ENCODE peak calls at places on chromosomes 1 and 21, in four cellular contexts. O is adrenal gland, P is ovary, R is IMR-90. N is an unnamed sample.

GRCh38 chr21:28788030-28788429 is 204.6 kb downstream of the LTN1 start:
- DNase-seq in P (no peak), O (no peak), R (no peak), N (no peak)

GRCh38 chr1:192969091-192969490 is 90.1 kb downstream of the UCHL5 start:
- DNase-seq in R (peak; percentile 10), P (no peak), O (no peak), N (no peak)

GRCh38 chr1:202058001-202058908 is 47.9 kb downstream of the ELF3 start:
- DNase-seq in P (no peak), O (no peak), R (peak; percentile 35), N (no peak)

GRCh38 chr1:84782311-84782771 is 92.1 kb upstream of the SSX2IP start:
- DNase-seq in R (peak; percentile 17), O (peak; percentile 80), P (peak; percentile 23), N (peak; percentile 89)

GRCh38 chr1:202122639-202123335 is at the start of gene GPR37L1:
- DNase-seq in O (peak; percentile 89), P (peak; percentile 60), R (peak; percentile 50), N (no peak)

GRCh38 chr1:211606914-211607751 is 28.2 kb upstream of the SLC30A1 start:
- DNase-seq in O (peak; percentile 68), P (no peak), R (no peak), N (peak; percentile 85)

GRCh38 chr1:106746448-106747085 is 309.9 kb upstream of the PRMT6 start:
- DNase-seq in R (no peak), O (no peak), P (no peak), N (no peak)

GRCh38 chr1:31937300-31938183 is 626 bp downstream of the PTP4A2 start:
- DNase-seq in R (peak; percentile 65), P (peak; percentile 82), O (peak; percentile 84), N (peak; percentile 97)

GRCh38 chr21:36576441-36576840 is 96.5 kb upstream of the CLDN14 start:
- DNase-seq in P (no peak), R (no peak), O (no peak), N (no peak)

GRCh38 chr1:247421074-247421473 is 5.1 kb downstream of the NLRP3 start:
- DNase-seq in O (no peak), P (no peak), R (no peak), N (no peak)

GRCh38 chr1:46203738-46204405 is 738 bp downstream of the LURAP1 start:
- DNase-seq in R (no peak), O (no peak), P (no peak), N (no peak)

GRCh38 chr21:33939224-33939623 is 23.6 kb upstream of the ATP5PO start:
- DNase-seq in R (peak; percentile 61), O (no peak), P (no peak), N (no peak)

GRCh38 chr1:199590708-199591107 is 436.8 kb upstream of the NR5A2 start:
- DNase-seq in R (no peak), O (no peak), P (no peak), N (no peak)

GRCh38 chr1:63691672-63692425 is 82.0 kb upstream of the ROR1 start:
- DNase-seq in R (peak; percentile 94), O (peak; percentile 79), P (peak; percentile 44), N (no peak)

GRCh38 chr1:150069923-150070322 is 2.3 kb downstream of the VPS45 start:
- DNase-seq in P (no peak), R (no peak), O (peak; percentile 49), N (no peak)

GRCh38 chr1:150066328-150066727 is 1.2 kb upstream of the VPS45 start:
- DNase-seq in P (no peak), O (no peak), R (no peak), N (no peak)

GRCh38 chr1:150065184-150065871 is 2.2 kb upstream of the VPS45 start:
- DNase-seq in R (peak; percentile 70), O (peak; percentile 53), P (no peak), N (no peak)

GRCh38 chr1:150066838-150067183 is 765 bp upstream of the VPS45 start:
- DNase-seq in R (no peak), P (no peak), O (no peak), N (peak; percentile 85)

DNA sequence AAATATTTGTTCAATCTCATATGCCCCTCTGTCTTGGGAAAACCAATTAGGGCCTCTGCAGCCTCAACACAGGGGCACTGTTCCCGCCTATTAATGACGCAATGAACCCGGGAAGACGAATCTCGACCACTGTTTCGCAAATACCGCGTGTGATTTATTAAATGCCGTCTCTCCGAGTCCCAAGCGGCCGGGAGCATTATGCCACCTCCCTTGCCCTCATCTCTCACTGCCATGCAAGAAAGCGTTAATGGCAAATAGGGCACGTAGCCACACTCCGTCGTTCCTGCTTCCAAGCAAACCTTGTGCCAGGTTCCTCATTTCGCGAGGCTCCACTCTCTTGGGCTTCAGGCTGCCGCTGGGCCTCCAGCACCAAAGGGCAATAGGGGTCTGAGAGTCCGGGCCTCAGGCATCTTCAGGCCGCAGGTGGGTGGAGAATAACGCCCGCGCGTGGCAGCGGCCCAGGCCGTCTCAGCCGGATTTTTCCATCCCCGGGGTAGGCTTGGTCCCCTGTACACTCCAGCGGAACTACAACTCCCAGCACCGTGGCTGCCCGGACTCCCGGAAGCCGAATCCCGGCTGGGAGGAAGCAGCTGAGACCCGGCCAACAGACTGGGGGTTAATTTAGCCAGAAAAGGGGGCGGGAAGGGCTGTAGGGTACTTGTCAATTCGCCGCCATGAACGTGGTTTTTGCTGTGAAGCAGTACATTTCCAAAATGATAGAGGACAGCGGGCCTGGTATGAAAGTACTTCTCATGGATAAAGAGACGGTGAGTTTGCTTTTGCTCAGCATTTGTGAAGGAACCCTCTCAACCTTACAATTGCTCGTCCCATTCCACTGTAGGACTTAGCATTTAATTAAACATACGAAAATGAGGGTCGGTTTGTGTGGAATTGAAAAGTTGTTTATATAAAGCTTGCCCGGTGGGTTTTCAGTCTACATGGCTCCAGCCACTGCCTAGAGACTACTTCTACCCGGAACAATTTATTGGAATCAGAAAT is at the start of gene VPS45:
- DNase-seq in R (peak; percentile 88), P (peak; percentile 88), O (peak; percentile 96), N (peak; percentile 95)
- TF ChIP-seq POLR2A in R (peak; percentile 62), P (peak; percentile 20), O (peak; percentile 27), N (peak; percentile 63)

GRCh38 chr1:213491468-213491867 is 440.4 kb downstream of the RPS6KC1 start:
- DNase-seq in P (no peak), R (no peak), O (no peak), N (no peak)

GRCh38 chr1:213484758-213485157 is 433.7 kb downstream of the RPS6KC1 start:
- DNase-seq in O (no peak), R (no peak), P (no peak), N (no peak)

GRCh38 chr1:213481395-213481794 is 430.4 kb downstream of the RPS6KC1 start:
- DNase-seq in R (no peak), P (no peak), O (no peak), N (no peak)

GRCh38 chr1:213484333-213484732 is 433.3 kb downstream of the RPS6KC1 start:
- DNase-seq in O (no peak), P (no peak), R (no peak), N (no peak)

DNA sequence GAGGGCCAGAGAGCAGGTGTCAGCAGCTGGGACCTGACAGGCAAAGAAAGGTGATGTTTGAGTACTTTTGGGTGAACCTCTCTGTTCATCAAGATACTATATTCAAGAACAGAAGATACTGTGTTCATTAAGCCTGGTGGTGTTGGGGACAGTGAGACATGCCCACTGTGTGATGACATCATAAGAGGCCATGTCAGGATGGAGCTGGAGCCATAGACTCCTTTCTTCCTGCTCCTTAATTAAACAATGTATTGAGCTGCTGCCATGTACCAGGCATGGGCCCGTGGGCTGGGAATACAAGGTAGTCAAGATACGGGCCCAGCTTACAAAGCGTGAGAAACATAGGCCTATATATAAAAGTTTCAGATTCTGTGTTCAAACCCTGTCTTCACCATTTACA is 435.4 kb downstream of the RPS6KC1 start:
- DNase-seq in O (no peak), P (no peak), R (no peak), N (no peak)
- H3K4me1 ChIP-seq in O (no peaks in the 10 kb centered on the region), P (no peaks in the 10 kb centered on the region), R (no peaks in the 10 kb centered on the region), N (no peaks in the 10 kb centered on the region)

GRCh38 chr1:47243910-47244309 is 11.9 kb upstream of the TAL1 start:
- DNase-seq in O (no peak), P (no peak), R (no peak), N (no peak)

GRCh38 chr1:47235822-47236221 is 3.8 kb upstream of the TAL1 start:
- DNase-seq in R (no peak), O (no peak), P (no peak), N (no peak)

GRCh38 chr1:47238935-47239640 is 7.1 kb upstream of the TAL1 start:
- DNase-seq in O (no peak), P (no peak), R (no peak), N (no peak)

GRCh38 chr1:47244339-47244862 is 12.4 kb upstream of the TAL1 start:
- DNase-seq in R (no peak), P (no peak), O (no peak), N (no peak)

DNA sequence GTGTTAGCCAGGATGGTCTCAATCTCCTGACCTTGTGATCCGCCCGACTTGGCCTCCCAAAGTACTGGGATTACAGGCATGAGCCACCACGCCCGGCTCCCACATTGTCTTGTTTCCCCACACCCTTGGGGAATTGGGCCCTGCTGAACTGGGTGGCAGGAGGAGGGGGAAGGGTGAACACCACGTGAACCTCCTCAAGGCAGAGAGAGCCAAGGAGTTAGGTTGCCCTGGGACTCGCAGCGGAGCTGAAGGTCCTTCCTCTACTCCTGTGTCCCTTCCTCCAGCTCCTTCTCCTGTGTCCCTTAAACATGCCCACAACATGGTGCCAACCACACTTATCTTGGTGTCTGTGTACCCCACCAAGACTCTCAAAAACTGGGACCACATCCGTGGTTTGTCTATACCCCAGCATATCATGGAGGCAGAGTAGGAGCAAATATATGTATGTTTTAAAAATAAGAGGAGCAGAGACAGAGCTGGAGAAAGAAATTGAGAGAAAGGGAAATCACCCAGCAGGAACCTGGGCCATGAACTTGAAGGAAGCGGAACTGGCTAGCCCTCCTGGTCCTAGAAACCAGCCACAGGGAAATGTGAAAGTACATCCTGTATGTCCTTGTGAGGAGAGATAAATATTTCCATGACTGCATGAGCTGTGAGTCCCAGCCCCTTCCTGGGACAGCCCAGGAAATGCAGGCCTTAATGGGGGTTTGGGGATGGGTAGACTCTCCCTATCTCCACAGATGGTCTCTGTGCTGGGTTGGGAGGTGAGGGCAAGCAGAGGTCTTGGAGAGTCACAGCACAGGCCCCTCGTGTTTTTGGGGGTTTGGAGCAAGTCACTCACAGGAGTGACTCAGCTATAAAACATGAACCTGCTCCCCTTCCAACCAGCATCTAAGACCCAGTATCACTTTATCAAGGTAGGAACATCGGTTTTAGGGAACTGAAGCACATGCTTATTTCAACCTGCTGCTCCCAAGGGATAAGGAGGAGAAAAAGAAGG is 9.4 kb upstream of the TAL1 start:
- DNase-seq in O (peak; percentile 57), P (no peak), R (no peak), N (no peak)
- TF ChIP-seq POLR2A in O (no peak), P (no peak), R (no peak), N (no peak)

GRCh38 chr1:72281144-72281543 is 1.2 kb downstream of the NEGR1 start:
- DNase-seq in P (no peak), R (peak; percentile 4), O (no peak), N (no peak)
- H3K4me1 ChIP-seq in P (peaks cover 5% of the 10 kb centered on the region), R (peaks cover 2% of the 10 kb centered on the region), O (no peaks in the 10 kb centered on the region), N (peaks cover 40% of the 10 kb centered on the region)

DNA sequence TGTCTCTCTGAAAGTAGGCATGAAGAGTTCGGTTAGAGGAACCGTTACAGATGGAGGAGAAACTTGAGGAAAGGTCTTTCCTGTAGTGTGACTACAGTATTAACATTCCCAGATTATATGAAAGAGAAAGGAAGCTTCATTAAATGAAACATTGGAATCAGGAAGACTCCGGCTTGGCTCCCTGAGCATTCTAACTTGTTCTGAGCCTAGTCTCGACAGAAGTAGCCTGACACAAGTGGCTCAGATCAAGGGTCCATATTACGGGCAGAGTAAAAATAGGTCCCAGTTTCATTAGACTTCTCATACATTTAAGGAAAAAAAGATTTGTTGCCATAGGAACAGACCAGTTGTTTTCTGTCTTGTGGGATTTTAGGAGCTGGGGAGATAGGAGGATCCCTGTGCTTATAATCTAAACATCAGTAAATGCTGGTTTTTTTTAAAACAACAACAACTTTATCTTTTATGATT is 12.8 kb downstream of the SMAP2 start:
- DNase-seq in R (no peak), O (no peak), P (no peak), N (no peak)
- TF ChIP-seq POLR2A in R (no peak), O (no peak), P (no peak), N (no peak)